ENCODE peak calls at places on chromosomes 1 and 21, in five cellular contexts. N is heart left ventricle, I is tibial artery, J is HepG2, R is upper lobe of right lung. M is an unnamed sample.

GRCh38 chr1:66503841-66504470 is 30.0 kb upstream of the SGIP1 start:
- DNase-seq in N (peak), I (peak), J (peak), R (no peak), M (peak)

GRCh38 chr1:2175055-2175414 is 19.5 kb downstream of the FAAP20 start:
- DNase-seq in N (no peak), I (no peak), J (no peak), R (no peak), M (no peak)

GRCh38 chr21:34691396-34692032 is 22.7 kb downstream of the CLIC6 start:
- DNase-seq in N (no peak), I (no peak), J (no peak), R (no peak), M (no peak)

GRCh38 chr1:31667065-31667785 is 22.5 kb upstream of the PEF1 start:
- DNase-seq in N (no peak), I (no peak), J (no peak), R (peak), M (no peak)

GRCh38 chr1:67710417-67710816 is 25.4 kb downstream of the GADD45A start:
- DNase-seq in N (peak), I (peak), J (no peak), R (no peak), M (peak)

GRCh38 chr1:53071167-53071865 is 9.3 kb downstream of the PODN start:
- DNase-seq in N (no peak), I (peak), J (no peak), R (no peak), M (no peak)

GRCh38 chr1:213997031-213997771 is 9.4 kb downstream of the PROX1 start:
- DNase-seq in N (no peak), I (no peak), J (no peak), R (no peak), M (no peak)

GRCh38 chr1:53091841-53092645 is 30.0 kb downstream of the PODN start:
- DNase-seq in N (peak), I (no peak), J (no peak), R (peak), M (no peak)

GRCh38 chr1:76330993-76331603 is 256.6 kb downstream of the ST6GALNAC3 start:
- DNase-seq in N (no peak), I (no peak), J (peak), R (no peak), M (peak)

GRCh38 chr1:94463765-94464330 is 45.7 kb downstream of the ABCD3 start:
- DNase-seq in N (no peak), I (no peak), J (peak), R (no peak), M (peak)

GRCh38 chr1:41382531-41383090 is 21.4 kb downstream of the FOXO6 start:
- DNase-seq in N (peak), I (peak), J (no peak), R (peak), M (no peak)

GRCh38 chr1:240092301-240093119 is 827 bp downstream of the FMN2 start:
- DNase-seq in N (peak), I (no peak), J (no peak), R (no peak), M (no peak)

GRCh38 chr1:28885982-28886730 is 28.2 kb upstream of the EPB41 start:
- DNase-seq in N (no peak), I (no peak), J (no peak), R (no peak), M (peak)

GRCh38 chr1:44036409-44037111 is 5.3 kb upstream of the SLC6A9 start:
- DNase-seq in N (peak), I (peak), J (peak), R (no peak), M (peak)

GRCh38 chr1:95353185-95353584 is 119.2 kb downstream of the RWDD3 start:
- DNase-seq in N (no peak), I (no peak), J (no peak), R (no peak), M (no peak)

GRCh38 chr1:221810406-221810805 is 68.5 kb upstream of the DUSP10 start:
- DNase-seq in N (no peak), I (no peak), J (no peak), R (no peak), M (no peak)

GRCh38 chr1:200641175-200641489 is 20.6 kb upstream of the KIF14 start:
- DNase-seq in N (no peak), I (no peak), J (no peak), R (no peak), M (no peak)

GRCh38 chr1:197675475-197676324 is 99.6 kb downstream of the DENND1B start:
- DNase-seq in N (peak), I (peak), J (no peak), R (no peak), M (peak)
- H3K4me3 ChIP-seq in N (no peak), I (no peak), J (no peak), R (peak), M (no peak)

DNA sequence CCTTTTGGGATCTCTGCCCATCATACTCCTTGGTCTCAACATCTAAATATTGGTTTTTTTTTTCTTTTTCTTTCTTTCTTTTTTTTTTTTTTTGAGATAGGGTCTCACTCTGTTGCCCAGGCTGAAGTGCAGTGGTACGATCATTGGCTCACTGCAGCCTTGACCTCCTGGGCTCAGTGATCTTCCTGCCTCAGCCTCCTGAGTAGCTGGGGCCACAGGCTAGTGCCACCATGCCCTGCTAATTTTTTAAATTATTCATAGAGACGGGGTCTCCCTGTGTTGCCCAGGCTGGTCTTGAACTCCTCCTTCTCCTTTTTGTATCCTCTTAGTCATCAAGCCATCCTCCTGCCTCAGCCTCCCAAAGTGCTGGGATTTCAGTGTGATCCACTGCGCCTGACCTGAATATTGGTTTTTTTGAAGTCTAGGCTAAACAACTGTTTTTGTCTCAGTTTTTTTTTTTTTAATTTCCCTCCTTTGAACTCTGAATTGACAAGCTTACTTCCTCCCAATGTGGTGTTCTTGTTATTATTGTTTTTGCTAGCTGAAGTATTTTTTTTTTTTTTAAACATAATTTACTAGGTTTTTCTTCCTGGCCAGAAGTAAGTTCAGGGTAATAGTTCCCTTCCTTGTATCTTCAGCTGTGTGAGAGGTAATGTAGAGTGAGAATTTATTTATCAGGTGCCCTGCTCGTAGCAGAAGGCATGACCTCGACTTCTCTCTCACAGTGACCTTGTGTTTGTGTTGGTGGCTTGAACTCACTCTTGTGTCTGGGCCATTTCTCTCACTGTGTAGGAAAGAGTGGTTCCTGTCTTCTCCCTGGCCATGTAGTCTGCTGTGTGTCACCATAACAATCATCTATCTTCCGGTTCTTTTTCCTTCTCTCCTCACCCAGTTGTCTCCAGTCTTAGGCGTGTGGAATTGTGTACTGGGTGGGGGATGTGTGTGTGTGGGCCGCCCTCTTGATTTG is 31.1 kb downstream of the MAPKAPK2 start:
- DNase-seq in N (no peak), I (no peak), J (no peak), R (peak), M (no peak)
- H3K4me3 ChIP-seq in N (no peak), I (no peak), J (no peak), R (no peak), M (no peak)

GRCh38 chr21:36706951-36707762 is 8.2 kb downstream of the SIM2 start:
- DNase-seq in N (no peak), I (no peak), J (no peak), R (peak), M (peak)

GRCh38 chr21:36707763-36708511 is 9.0 kb downstream of the SIM2 start:
- DNase-seq in N (no peak), I (no peak), J (no peak), R (peak), M (no peak)

GRCh38 chr21:36709030-36709867 is 10.3 kb downstream of the SIM2 start:
- DNase-seq in N (no peak), I (no peak), J (no peak), R (peak), M (no peak)

GRCh38 chr21:36709868-36710728 is 11.2 kb downstream of the SIM2 start:
- DNase-seq in N (no peak), I (no peak), J (no peak), R (peak), M (no peak)

GRCh38 chr21:36708512-36709029 is 9.7 kb downstream of the SIM2 start:
- DNase-seq in N (no peak), I (no peak), J (no peak), R (peak), M (no peak)
- H3K4me3 ChIP-seq in N (no peak), I (peak), J (no peak), R (no peak), M (peak)

GRCh38 chr1:192810253-192810880 is 1.5 kb downstream of the RGS2 start:
- DNase-seq in N (no peak), I (peak), J (no peak), R (no peak), M (no peak)
- H3K4me3 ChIP-seq in N (no peak), I (peak), J (no peak), R (peak), M (peak)

GRCh38 chr1:50667710-50668356 is 244.6 kb upstream of the DMRTA2 start:
- DNase-seq in N (no peak), I (no peak), J (no peak), R (no peak), M (no peak)
- H3K4me3 ChIP-seq in N (no peak), I (no peak), J (no peak), R (no peak), M (no peak)

GRCh38 chr1:97143236-97143882 is 421.8 kb downstream of the PTBP2 start:
- DNase-seq in N (no peak), I (no peak), J (no peak), R (no peak), M (no peak)
- H3K4me3 ChIP-seq in N (no peak), I (no peak), J (no peak), R (no peak), M (no peak)

GRCh38 chr1:9688599-9688998 is 37.1 kb downstream of the PIK3CD start:
- DNase-seq in N (no peak), I (no peak), J (no peak), R (no peak), M (no peak)
- H3K4me3 ChIP-seq in N (peak), I (peak), J (peak), R (peak), M (peak)